ENCODE peak calls at places on chromosomes 7 and 10, in seven cellular contexts. T is astrocyte of the spinal cord; U is T follicular helper cell; O is naive thymus-derived CD4-positive, alpha-beta T cell; L is lower lobe of right lung; M is caudate nucleus; G is left kidney. A is an unnamed sample.
A peak's percentile ranks its signal among the peaks of the same experiment; 100 is the strongest.

GRCh38 chr10:22475527-22475856 is 130.2 kb downstream of the SPAG6 start:
- DNase-seq in T (no peak), U (no peak), O (no peak), L (no peak), M (no peak), G (no peak), A (no peak)

GRCh38 chr10:101182936-101183335 is 46.3 kb downstream of the LBX1 start:
- DNase-seq in T (no peak), U (no peak), O (no peak), L (no peak), M (no peak), G (no peak), A (no peak)

GRCh38 chr10:121999301-121999700 is 10.3 kb downstream of the TACC2 start:
- DNase-seq in T (no peak), U (no peak), O (no peak), L (no peak), M (no peak), G (no peak), A (no peak)

GRCh38 chr10:111650088-111650487 is 533.5 kb downstream of the GPAM start:
- DNase-seq in T (no peak), U (no peak), O (no peak), L (no peak), M (no peak), G (no peak), A (no peak)

GRCh38 chr10:132535065-132535651 is 2.4 kb upstream of the INPP5A start:
- DNase-seq in T (no peak), U (no peak), O (no peak), L (peak; percentile 48), M (no peak), G (no peak), A (no peak)

GRCh38 chr7:104179178-104179577 is 28.6 kb downstream of the ORC5 start:
- DNase-seq in T (peak; percentile 25), U (no peak), O (no peak), L (no peak), M (no peak), G (peak; percentile 15), A (no peak)

GRCh38 chr10:14433147-14433546 is 102.4 kb upstream of the FRMD4A start:
- DNase-seq in T (no peak), U (no peak), O (no peak), L (no peak), M (no peak), G (no peak), A (no peak)

GRCh38 chr10:103599211-103599610 is 105.7 kb downstream of the NEURL1 start:
- DNase-seq in T (no peak), U (no peak), O (no peak), L (no peak), M (no peak), G (no peak), A (no peak)

GRCh38 chr7:140316165-140316661 is 82.1 kb downstream of the SLC37A3 start:
- DNase-seq in T (peak; percentile 59), U (no peak), O (no peak), L (peak; percentile 82), M (peak; percentile 31), G (no peak), A (no peak)